ENCODE peak calls at places on chromosomes 13 and 19, in eight cellular contexts. One of them, this sample, is unnamed.

GRCh38 chr19:19530423-19530804 is 1.7 kb downstream of the YJEFN3 start:
- DNase-seq in gastrocnemius medialis: no peak
- DNase-seq in fibroblast of pulmonary artery: peak
- DNase-seq in neuronal stem cell: no peak
- DNase-seq in epithelial cell of esophagus: no peak
- DNase-seq in activated naive CD8-positive, alpha-beta T cell treated with anti-CD3 and anti-CD28 coated beads, Interleukin-2, amount 10 ng/mL, durations not matched to agents 7 days and 5 days: no peak
- DNase-seq in left colon: no peak
- DNase-seq in kidney glomerular epithelial cell: no peak
- DNase-seq in this sample: no peak

GRCh38 chr13:35388979-35389378 is 87.5 kb downstream of the MAB21L1 start:
- DNase-seq in gastrocnemius medialis: no peak
- DNase-seq in fibroblast of pulmonary artery: peak
- DNase-seq in neuronal stem cell: peak
- DNase-seq in epithelial cell of esophagus: no peak
- DNase-seq in activated naive CD8-positive, alpha-beta T cell treated with anti-CD3 and anti-CD28 coated beads, Interleukin-2, amount 10 ng/mL, durations not matched to agents 7 days and 5 days: no peak
- DNase-seq in left colon: no peak
- DNase-seq in kidney glomerular epithelial cell: no peak
- DNase-seq in this sample: no peak

GRCh38 chr13:50646070-50646469 is 197.4 kb downstream of the DLEU7 start:
- DNase-seq in gastrocnemius medialis: no peak
- DNase-seq in fibroblast of pulmonary artery: no peak
- DNase-seq in neuronal stem cell: no peak
- DNase-seq in epithelial cell of esophagus: peak
- DNase-seq in activated naive CD8-positive, alpha-beta T cell treated with anti-CD3 and anti-CD28 coated beads, Interleukin-2, amount 10 ng/mL, durations not matched to agents 7 days and 5 days: no peak
- DNase-seq in left colon: no peak
- DNase-seq in kidney glomerular epithelial cell: no peak
- DNase-seq in this sample: no peak

GRCh38 chr19:4567584-4568071 is 8.1 kb upstream of the SEMA6B start:
- DNase-seq in gastrocnemius medialis: no peak
- DNase-seq in fibroblast of pulmonary artery: peak
- DNase-seq in neuronal stem cell: peak
- DNase-seq in epithelial cell of esophagus: peak
- DNase-seq in activated naive CD8-positive, alpha-beta T cell treated with anti-CD3 and anti-CD28 coated beads, Interleukin-2, amount 10 ng/mL, durations not matched to agents 7 days and 5 days: peak
- DNase-seq in left colon: peak
- DNase-seq in kidney glomerular epithelial cell: peak
- DNase-seq in this sample: peak

GRCh38 chr19:28296506-28296905 is 916.4 kb downstream of the UQCRFS1 start:
- DNase-seq in gastrocnemius medialis: no peak
- DNase-seq in fibroblast of pulmonary artery: peak
- DNase-seq in neuronal stem cell: no peak
- DNase-seq in epithelial cell of esophagus: no peak
- DNase-seq in activated naive CD8-positive, alpha-beta T cell treated with anti-CD3 and anti-CD28 coated beads, Interleukin-2, amount 10 ng/mL, durations not matched to agents 7 days and 5 days: no peak
- DNase-seq in left colon: no peak
- DNase-seq in kidney glomerular epithelial cell: no peak
- DNase-seq in this sample: no peak

GRCh38 chr19:2168619-2169424 is 5.1 kb downstream of the DOT1L start:
- DNase-seq in gastrocnemius medialis: peak
- DNase-seq in fibroblast of pulmonary artery: peak
- DNase-seq in neuronal stem cell: peak
- DNase-seq in epithelial cell of esophagus: peak
- DNase-seq in activated naive CD8-positive, alpha-beta T cell treated with anti-CD3 and anti-CD28 coated beads, Interleukin-2, amount 10 ng/mL, durations not matched to agents 7 days and 5 days: no peak
- DNase-seq in left colon: peak
- DNase-seq in kidney glomerular epithelial cell: peak
- DNase-seq in this sample: peak

GRCh38 chr19:9205506-9206113 is 13.8 kb downstream of the OR7D4 start:
- DNase-seq in gastrocnemius medialis: peak
- DNase-seq in fibroblast of pulmonary artery: peak
- DNase-seq in neuronal stem cell: peak
- DNase-seq in epithelial cell of esophagus: peak
- DNase-seq in activated naive CD8-positive, alpha-beta T cell treated with anti-CD3 and anti-CD28 coated beads, Interleukin-2, amount 10 ng/mL, durations not matched to agents 7 days and 5 days: peak
- DNase-seq in left colon: peak
- DNase-seq in kidney glomerular epithelial cell: peak
- DNase-seq in this sample: peak

GRCh38 chr13:95113601-95114000 is 187.7 kb downstream of the ABCC4 start:
- DNase-seq in gastrocnemius medialis: no peak
- DNase-seq in fibroblast of pulmonary artery: no peak
- DNase-seq in neuronal stem cell: peak
- DNase-seq in epithelial cell of esophagus: no peak
- DNase-seq in activated naive CD8-positive, alpha-beta T cell treated with anti-CD3 and anti-CD28 coated beads, Interleukin-2, amount 10 ng/mL, durations not matched to agents 7 days and 5 days: no peak
- DNase-seq in left colon: no peak
- DNase-seq in kidney glomerular epithelial cell: no peak
- DNase-seq in this sample: no peak

GRCh38 chr19:1466461-1467227 is 12.4 kb downstream of the C19orf25 start:
- DNase-seq in gastrocnemius medialis: no peak
- DNase-seq in fibroblast of pulmonary artery: no peak
- DNase-seq in neuronal stem cell: no peak
- DNase-seq in epithelial cell of esophagus: no peak
- DNase-seq in activated naive CD8-positive, alpha-beta T cell treated with anti-CD3 and anti-CD28 coated beads, Interleukin-2, amount 10 ng/mL, durations not matched to agents 7 days and 5 days: no peak
- DNase-seq in left colon: no peak
- DNase-seq in kidney glomerular epithelial cell: no peak
- DNase-seq in this sample: no peak

GRCh38 chr19:16247353-16248182 is 49.9 kb downstream of the AP1M1 start:
- DNase-seq in gastrocnemius medialis: peak
- DNase-seq in fibroblast of pulmonary artery: peak
- DNase-seq in neuronal stem cell: peak
- DNase-seq in epithelial cell of esophagus: peak
- DNase-seq in activated naive CD8-positive, alpha-beta T cell treated with anti-CD3 and anti-CD28 coated beads, Interleukin-2, amount 10 ng/mL, durations not matched to agents 7 days and 5 days: peak
- DNase-seq in left colon: peak
- DNase-seq in kidney glomerular epithelial cell: peak
- DNase-seq in this sample: peak

GRCh38 chr19:36679455-36679854 is 8.0 kb upstream of the ZNF567 start:
- DNase-seq in gastrocnemius medialis: no peak
- DNase-seq in fibroblast of pulmonary artery: no peak
- DNase-seq in neuronal stem cell: no peak
- DNase-seq in epithelial cell of esophagus: no peak
- DNase-seq in activated naive CD8-positive, alpha-beta T cell treated with anti-CD3 and anti-CD28 coated beads, Interleukin-2, amount 10 ng/mL, durations not matched to agents 7 days and 5 days: no peak
- DNase-seq in left colon: no peak
- DNase-seq in kidney glomerular epithelial cell: no peak
- DNase-seq in this sample: no peak

GRCh38 chr13:106533940-106534843 is 1.3 kb downstream of the EFNB2 start:
- DNase-seq in gastrocnemius medialis: peak
- DNase-seq in fibroblast of pulmonary artery: peak
- DNase-seq in neuronal stem cell: no peak
- DNase-seq in epithelial cell of esophagus: peak
- DNase-seq in activated naive CD8-positive, alpha-beta T cell treated with anti-CD3 and anti-CD28 coated beads, Interleukin-2, amount 10 ng/mL, durations not matched to agents 7 days and 5 days: peak
- DNase-seq in left colon: peak
- DNase-seq in kidney glomerular epithelial cell: no peak
- DNase-seq in this sample: peak

GRCh38 chr13:80654638-80655249 is 313.8 kb upstream of the SPRY2 start:
- DNase-seq in gastrocnemius medialis: no peak
- DNase-seq in fibroblast of pulmonary artery: no peak
- DNase-seq in neuronal stem cell: no peak
- DNase-seq in epithelial cell of esophagus: peak
- DNase-seq in activated naive CD8-positive, alpha-beta T cell treated with anti-CD3 and anti-CD28 coated beads, Interleukin-2, amount 10 ng/mL, durations not matched to agents 7 days and 5 days: no peak
- DNase-seq in left colon: no peak
- DNase-seq in kidney glomerular epithelial cell: no peak
- DNase-seq in this sample: no peak

GRCh38 chr13:47146991-47147783 is 250.3 kb upstream of the HTR2A start:
- DNase-seq in gastrocnemius medialis: no peak
- DNase-seq in fibroblast of pulmonary artery: no peak
- DNase-seq in neuronal stem cell: no peak
- DNase-seq in epithelial cell of esophagus: no peak
- DNase-seq in activated naive CD8-positive, alpha-beta T cell treated with anti-CD3 and anti-CD28 coated beads, Interleukin-2, amount 10 ng/mL, durations not matched to agents 7 days and 5 days: no peak
- DNase-seq in left colon: no peak
- DNase-seq in kidney glomerular epithelial cell: no peak
- DNase-seq in this sample: no peak

GRCh38 chr19:53909471-53910169 is 542 bp downstream of the CACNG7 start:
- DNase-seq in gastrocnemius medialis: no peak
- DNase-seq in fibroblast of pulmonary artery: no peak
- DNase-seq in neuronal stem cell: peak
- DNase-seq in epithelial cell of esophagus: no peak
- DNase-seq in activated naive CD8-positive, alpha-beta T cell treated with anti-CD3 and anti-CD28 coated beads, Interleukin-2, amount 10 ng/mL, durations not matched to agents 7 days and 5 days: no peak
- DNase-seq in left colon: no peak
- DNase-seq in kidney glomerular epithelial cell: no peak
- DNase-seq in this sample: no peak

GRCh38 chr13:21576424-21576823 is 27.5 kb downstream of the MICU2 start:
- DNase-seq in gastrocnemius medialis: no peak
- DNase-seq in fibroblast of pulmonary artery: no peak
- DNase-seq in neuronal stem cell: no peak
- DNase-seq in epithelial cell of esophagus: no peak
- DNase-seq in activated naive CD8-positive, alpha-beta T cell treated with anti-CD3 and anti-CD28 coated beads, Interleukin-2, amount 10 ng/mL, durations not matched to agents 7 days and 5 days: no peak
- DNase-seq in left colon: no peak
- DNase-seq in kidney glomerular epithelial cell: no peak
- DNase-seq in this sample: no peak

GRCh38 chr19:49767380-49767779 is 579 bp downstream of the AP2A1 start:
- DNase-seq in gastrocnemius medialis: no peak
- DNase-seq in fibroblast of pulmonary artery: no peak
- DNase-seq in neuronal stem cell: no peak
- DNase-seq in epithelial cell of esophagus: no peak
- DNase-seq in activated naive CD8-positive, alpha-beta T cell treated with anti-CD3 and anti-CD28 coated beads, Interleukin-2, amount 10 ng/mL, durations not matched to agents 7 days and 5 days: no peak
- DNase-seq in left colon: no peak
- DNase-seq in kidney glomerular epithelial cell: no peak
- DNase-seq in this sample: no peak

GRCh38 chr19:38869160-38869835 is 8.8 kb downstream of the RINL start:
- DNase-seq in gastrocnemius medialis: no peak
- DNase-seq in fibroblast of pulmonary artery: no peak
- DNase-seq in neuronal stem cell: no peak
- DNase-seq in epithelial cell of esophagus: no peak
- DNase-seq in activated naive CD8-positive, alpha-beta T cell treated with anti-CD3 and anti-CD28 coated beads, Interleukin-2, amount 10 ng/mL, durations not matched to agents 7 days and 5 days: peak
- DNase-seq in left colon: peak
- DNase-seq in kidney glomerular epithelial cell: no peak
- DNase-seq in this sample: no peak

GRCh38 chr19:7665076-7665475 is 3.8 kb upstream of the RETN start:
- DNase-seq in gastrocnemius medialis: no peak
- DNase-seq in fibroblast of pulmonary artery: peak
- DNase-seq in neuronal stem cell: no peak
- DNase-seq in epithelial cell of esophagus: no peak
- DNase-seq in activated naive CD8-positive, alpha-beta T cell treated with anti-CD3 and anti-CD28 coated beads, Interleukin-2, amount 10 ng/mL, durations not matched to agents 7 days and 5 days: no peak
- DNase-seq in left colon: no peak
- DNase-seq in kidney glomerular epithelial cell: no peak
- DNase-seq in this sample: no peak

GRCh38 chr13:113155201-113155600 is 3.2 kb upstream of the PROZ start:
- DNase-seq in gastrocnemius medialis: no peak
- DNase-seq in fibroblast of pulmonary artery: no peak
- DNase-seq in neuronal stem cell: no peak
- DNase-seq in epithelial cell of esophagus: no peak
- DNase-seq in activated naive CD8-positive, alpha-beta T cell treated with anti-CD3 and anti-CD28 coated beads, Interleukin-2, amount 10 ng/mL, durations not matched to agents 7 days and 5 days: no peak
- DNase-seq in left colon: no peak
- DNase-seq in kidney glomerular epithelial cell: no peak
- DNase-seq in this sample: no peak

This sample was measured in activated T-cell treated with anti-CD3 and anti-CD28 coated beads for 48 hours.